ENCODE peak calls at places on chromosomes 16 and 17, in nine cellular contexts. M is transverse colon, S is thyroid gland, V is IMR-90, Z is gastrocnemius medialis, G is ovary, B is NB4, I is suprapubic skin, K is body of pancreas. P is an unnamed sample.

GRCh38 chr17:77045441-77046041 is 95.2 kb upstream of the SEC14L1 start:
- DNase-seq in M (no peak), S (no peak), V (peak), Z (no peak), G (no peak), B (no peak), I (no peak), K (no peak), P (no peak)

GRCh38 chr16:14303654-14304394 is 232.7 kb downstream of the MRTFB start:
- DNase-seq in M (peak), S (no peak), V (no peak), Z (peak), G (peak), B (no peak), I (no peak), K (peak), P (no peak)

GRCh38 chr17:50314456-50315011 is 31.4 kb upstream of the XYLT2 start:
- DNase-seq in M (no peak), S (no peak), V (no peak), Z (no peak), G (peak), B (no peak), I (no peak), K (no peak), P (no peak)

GRCh38 chr16:86239381-86239780 is 270.9 kb upstream of the FOXF1 start:
- DNase-seq in M (no peak), S (no peak), V (no peak), Z (no peak), G (no peak), B (no peak), I (no peak), K (no peak), P (no peak)

GRCh38 chr16:87404764-87405625 is 12.9 kb downstream of the MAP1LC3B start:
- DNase-seq in M (no peak), S (no peak), V (no peak), Z (no peak), G (peak), B (no peak), I (no peak), K (no peak), P (no peak)

GRCh38 chr17:47733414-47734288 is 615 bp downstream of the TBX21 start:
- DNase-seq in M (no peak), S (no peak), V (no peak), Z (no peak), G (no peak), B (peak), I (peak), K (no peak), P (peak)

GRCh38 chr17:31394544-31394943 is 3.1 kb downstream of the RAB11FIP4 start:
- DNase-seq in M (no peak), S (peak), V (peak), Z (no peak), G (peak), B (peak), I (no peak), K (peak), P (peak)

GRCh38 chr16:83701494-83701893 is 106.3 kb upstream of the HSBP1 start:
- DNase-seq in M (no peak), S (peak), V (peak), Z (no peak), G (no peak), B (peak), I (no peak), K (no peak), P (no peak)

GRCh38 chr17:27545562-27546229 is 85.3 kb upstream of the LGALS9 start:
- DNase-seq in M (no peak), S (no peak), V (peak), Z (no peak), G (no peak), B (no peak), I (no peak), K (peak), P (no peak)

GRCh38 chr17:80082403-80083135 is 18.8 kb upstream of the GAA start:
- DNase-seq in M (peak), S (peak), V (peak), Z (no peak), G (no peak), B (peak), I (no peak), K (peak), P (peak)

GRCh38 chr17:64200080-64201042 is 62.7 kb downstream of the TEX2 start:
- DNase-seq in M (no peak), S (no peak), V (peak), Z (no peak), G (no peak), B (no peak), I (no peak), K (no peak), P (no peak)

GRCh38 chr17:72185571-72185970 is 64.8 kb downstream of the SOX9 start:
- DNase-seq in M (no peak), S (no peak), V (no peak), Z (no peak), G (no peak), B (no peak), I (no peak), K (no peak), P (no peak)

GRCh38 chr17:39082482-39082881 is 69.0 kb downstream of the PLXDC1 start:
- DNase-seq in M (no peak), S (no peak), V (peak), Z (no peak), G (no peak), B (no peak), I (no peak), K (no peak), P (no peak)

GRCh38 chr17:13520899-13521572 is 80.7 kb downstream of the HS3ST3A1 start:
- DNase-seq in M (no peak), S (no peak), V (peak), Z (no peak), G (no peak), B (no peak), I (no peak), K (no peak), P (no peak)

GRCh38 chr16:57233944-57234706 is 10.9 kb upstream of the ARL2BP start:
- DNase-seq in M (no peak), S (no peak), V (no peak), Z (no peak), G (no peak), B (no peak), I (no peak), K (no peak), P (no peak)

GRCh38 chr17:50322271-50322670 is 23.7 kb upstream of the XYLT2 start:
- DNase-seq in M (no peak), S (no peak), V (peak), Z (no peak), G (no peak), B (no peak), I (no peak), K (no peak), P (no peak)

GRCh38 chr17:41500131-41500911 is 5.1 kb downstream of the KRT13 start:
- DNase-seq in M (no peak), S (no peak), V (peak), Z (no peak), G (no peak), B (peak), I (no peak), K (no peak), P (no peak)

GRCh38 chr16:85916141-85916890 is 17.4 kb downstream of the IRF8 start:
- DNase-seq in M (peak), S (peak), V (no peak), Z (no peak), G (no peak), B (no peak), I (no peak), K (peak), P (no peak)

GRCh38 chr17:77881545-77881944 is 77.0 kb upstream of the TNRC6C start:
- DNase-seq in M (peak), S (peak), V (peak), Z (peak), G (no peak), B (peak), I (peak), K (peak), P (peak)

GRCh38 chr17:44918006-44918405 is 2.7 kb upstream of the GFAP start:
- DNase-seq in M (no peak), S (no peak), V (no peak), Z (no peak), G (no peak), B (no peak), I (no peak), K (no peak), P (peak)

GRCh38 chr17:29342148-29342765 is 47.9 kb upstream of the TAOK1 start:
- DNase-seq in M (no peak), S (no peak), V (no peak), Z (no peak), G (no peak), B (peak), I (no peak), K (no peak), P (peak)

GRCh38 chr16:84214451-84215066 is 23.6 kb downstream of the ADAD2 start:
- DNase-seq in M (no peak), S (no peak), V (no peak), Z (peak), G (no peak), B (peak), I (no peak), K (no peak), P (no peak)

GRCh38 chr16:68389006-68389405 is 59.3 kb downstream of the SMPD3 start:
- DNase-seq in M (no peak), S (no peak), V (no peak), Z (no peak), G (no peak), B (no peak), I (no peak), K (no peak), P (no peak)

GRCh38 chr16:11296706-11297491 is 15.8 kb upstream of the PRM1 start:
- DNase-seq in M (no peak), S (no peak), V (no peak), Z (no peak), G (no peak), B (peak), I (no peak), K (peak), P (no peak)
- H3K4me3 ChIP-seq in M (peak), S (no peak), V (no peak), Z (no peak), G (peak), B (no peak), I (peak), K (no peak), P (no peak)

DNA sequence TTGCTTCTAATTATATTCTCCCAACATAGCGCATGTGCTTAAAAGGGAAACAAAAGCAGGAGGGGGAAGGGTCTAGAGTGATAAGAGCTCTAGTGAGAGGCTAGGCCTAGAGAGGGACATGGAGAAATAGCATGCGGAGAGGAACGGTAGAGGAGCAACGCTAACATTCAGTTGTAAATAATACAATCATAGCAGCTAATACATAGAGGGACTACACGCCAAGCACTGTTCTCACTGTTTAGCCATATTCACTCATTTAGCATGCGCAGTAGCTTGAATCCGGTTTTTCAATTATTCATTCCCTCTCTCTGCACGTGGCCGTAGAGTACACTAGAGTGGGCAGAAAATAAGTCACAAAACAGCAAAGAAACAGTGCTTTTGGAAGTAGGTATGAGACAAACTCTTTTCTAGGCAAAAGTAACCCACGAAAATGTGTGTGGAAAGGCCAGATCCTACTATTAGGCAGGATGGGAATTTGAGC is 1.7 kb upstream of the ALOX12 start:
- DNase-seq in M (no peak), S (no peak), V (no peak), Z (no peak), G (no peak), B (no peak), I (no peak), K (no peak), P (no peak)
- TF ChIP-seq POLR2A in M (no peak), S (no peak), V (no peak), Z (no peak), G (no peak), B (no peak), I (no peak), K (no peak), P (no peak)

GRCh38 chr17:75365009-75365930 is 40.2 kb downstream of the GRB2 start:
- DNase-seq in M (no peak), S (no peak), V (no peak), Z (no peak), G (no peak), B (no peak), I (no peak), K (no peak), P (no peak)

GRCh38 chr17:75367312-75367711 is 38.2 kb downstream of the GRB2 start:
- DNase-seq in M (no peak), S (no peak), V (peak), Z (no peak), G (no peak), B (peak), I (no peak), K (no peak), P (no peak)

GRCh38 chr17:75366432-75366831 is 39.0 kb downstream of the GRB2 start:
- DNase-seq in M (no peak), S (peak), V (no peak), Z (no peak), G (no peak), B (no peak), I (no peak), K (peak), P (no peak)

GRCh38 chr17:75364078-75364477 is 41.4 kb downstream of the GRB2 start:
- DNase-seq in M (no peak), S (no peak), V (peak), Z (no peak), G (no peak), B (no peak), I (no peak), K (no peak), P (no peak)

DNA sequence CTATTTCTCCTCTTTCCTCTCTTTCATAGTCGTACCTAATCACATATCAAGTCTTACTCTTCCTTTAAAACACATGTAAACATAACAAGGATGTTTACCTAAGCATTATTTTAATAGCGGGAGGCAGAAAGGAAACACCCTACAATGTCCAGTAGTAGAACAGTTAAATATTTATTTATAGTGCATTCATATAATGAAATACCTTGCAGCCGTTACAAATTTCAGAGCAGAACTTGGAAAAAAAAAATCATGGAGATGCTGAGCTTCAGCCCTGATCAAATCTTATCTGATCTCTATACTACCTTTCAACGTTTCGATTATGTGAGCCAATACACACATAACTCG is 39.6 kb downstream of the GRB2 start:
- DNase-seq in M (no peak), S (no peak), V (no peak), Z (no peak), G (no peak), B (no peak), I (no peak), K (no peak), P (no peak)
- H3K4me3 ChIP-seq in M (no peak), S (no peak), V (no peak), Z (no peak), G (no peak), B (no peak), I (no peak), K (no peak), P (no peak)

GRCh38 chr16:30983898-30984610 is 953 bp upstream of the HSD3B7 start:
- DNase-seq in M (no peak), S (no peak), V (no peak), Z (no peak), G (no peak), B (no peak), I (peak), K (no peak), P (no peak)
- TF ChIP-seq POLR2A in M (no peak), S (no peak), V (no peak), Z (no peak), G (no peak), B (no peak), I (no peak), K (no peak), P (no peak)

GRCh38 chr17:43369986-43370385 is 28.8 kb upstream of the ARL4D start:
- DNase-seq in M (no peak), S (no peak), V (no peak), Z (no peak), G (no peak), B (no peak), I (no peak), K (no peak), P (no peak)
- H3K4me3 ChIP-seq in M (peak), S (no peak), V (no peak), Z (peak), G (no peak), B (peak), I (peak), K (no peak), P (no peak)

DNA sequence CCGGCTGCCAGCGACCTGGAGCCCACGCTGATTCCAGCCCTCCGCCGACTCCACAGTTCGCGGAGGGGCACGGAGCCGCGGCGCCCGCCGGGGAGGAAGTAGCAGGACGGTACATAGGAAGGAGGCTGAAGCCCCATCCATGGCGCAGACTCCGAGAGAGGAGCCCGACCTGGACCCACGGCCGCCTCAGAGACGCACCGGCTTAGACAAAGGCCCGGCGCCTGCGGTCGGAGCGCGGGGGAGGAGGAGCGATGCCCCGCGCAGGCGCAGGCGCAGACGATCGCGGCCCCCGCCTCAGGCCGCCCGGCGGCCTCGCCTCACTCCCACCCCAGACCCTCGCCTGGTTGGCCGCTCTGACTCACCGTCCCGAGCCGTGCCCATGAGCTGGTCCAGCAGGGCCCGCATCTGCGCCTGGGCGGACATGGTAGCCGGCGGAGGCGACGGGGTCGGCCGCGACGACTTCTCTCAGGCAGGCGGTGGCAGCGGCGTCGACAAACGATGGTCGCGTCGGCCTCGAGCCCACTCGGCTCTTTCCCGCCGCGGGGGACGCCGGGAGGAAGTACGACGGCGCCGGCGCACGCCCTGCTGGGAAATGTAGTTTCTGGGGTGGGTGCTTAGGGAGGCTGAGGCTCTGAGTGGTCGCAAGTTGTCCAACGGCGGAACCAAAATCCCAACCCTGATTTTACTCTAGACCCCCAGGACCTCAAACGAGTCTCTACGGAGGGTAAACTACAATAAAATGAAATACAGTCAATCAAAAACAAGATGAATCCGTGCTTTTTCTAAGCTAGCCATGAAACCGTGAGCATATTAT is at the start of gene LUC7L:
- DNase-seq in M (peak), S (peak), V (peak), Z (peak), G (peak), B (peak), I (peak), K (peak), P (peak)
- TF ChIP-seq POLR2A in M (peak), S (peak), V (peak), Z (peak), G (peak), B (peak), I (peak), K (peak), P (peak)

GRCh38 chr16:46830417-46830901 is 521 bp downstream of the C16orf87 start:
- DNase-seq in M (peak), S (peak), V (no peak), Z (peak), G (no peak), B (peak), I (peak), K (peak), P (no peak)

GRCh38 chr16:46828943-46829342 is 2.0 kb downstream of the C16orf87 start:
- DNase-seq in M (no peak), S (no peak), V (no peak), Z (no peak), G (no peak), B (no peak), I (no peak), K (no peak), P (no peak)

GRCh38 chr16:46826618-46827017 is 4.4 kb downstream of the C16orf87 start:
- DNase-seq in M (no peak), S (no peak), V (peak), Z (no peak), G (no peak), B (no peak), I (no peak), K (no peak), P (no peak)

GRCh38 chr16:46830902-46831647 is at the start of gene C16orf87:
- DNase-seq in M (peak), S (peak), V (peak), Z (peak), G (peak), B (peak), I (peak), K (peak), P (peak)

DNA sequence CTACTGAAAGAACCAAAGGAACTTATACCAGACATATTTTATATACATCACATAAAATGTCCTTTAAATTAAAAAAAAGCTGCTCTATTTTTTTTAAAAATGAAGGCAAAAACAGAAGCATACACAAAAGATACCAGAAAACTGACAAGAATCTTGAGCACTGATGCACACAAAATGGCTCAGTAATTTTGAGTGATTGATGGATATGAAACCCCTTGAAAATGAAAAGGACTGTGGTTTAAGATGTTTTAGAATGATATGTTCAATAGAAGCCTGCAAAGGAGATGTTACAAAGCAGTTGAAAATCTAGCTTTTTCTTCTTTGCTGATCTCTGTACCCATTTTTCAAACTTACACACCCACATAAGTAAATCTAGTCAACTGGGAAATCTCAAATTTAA is 2.7 kb downstream of the C16orf87 start:
- DNase-seq in M (no peak), S (no peak), V (no peak), Z (no peak), G (no peak), B (no peak), I (no peak), K (no peak), P (no peak)
- H3K4me3 ChIP-seq in M (no peak), S (no peak), V (no peak), Z (no peak), G (no peak), B (peak), I (no peak), K (no peak), P (no peak)

DNA sequence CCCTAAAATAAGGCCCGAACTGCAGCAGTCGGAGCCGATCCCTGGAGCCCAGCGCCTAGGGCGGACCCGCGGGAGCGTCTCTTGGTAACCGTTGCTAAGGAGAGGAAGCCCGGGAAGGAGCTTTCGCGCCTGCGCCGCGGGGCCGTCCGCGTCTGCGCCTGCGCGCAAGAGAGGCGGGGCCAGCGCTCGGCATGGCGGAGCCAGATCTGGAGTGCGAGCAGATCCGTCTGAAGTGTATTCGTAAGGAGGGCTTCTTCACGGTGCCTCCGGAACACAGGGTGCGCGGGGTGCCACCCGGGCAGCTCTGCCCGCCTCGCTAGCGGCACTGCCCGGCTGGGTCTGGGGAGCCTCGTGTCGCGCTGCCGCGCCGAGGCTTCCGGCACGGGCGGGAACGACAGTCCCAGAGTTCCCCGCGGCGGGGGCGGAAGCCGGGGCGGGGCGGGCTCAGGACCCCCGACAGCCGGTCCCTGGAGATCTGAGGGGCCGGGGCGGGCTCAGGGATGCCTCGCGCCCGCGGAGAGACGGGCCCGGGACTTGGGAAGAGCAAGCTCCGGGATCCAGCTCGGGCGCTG is at the start of gene CDK10:
- DNase-seq in M (peak), S (peak), V (peak), Z (peak), G (peak), B (peak), I (peak), K (peak), P (peak)
- TF ChIP-seq POLR2A in M (peak), S (peak), V (peak), Z (peak), G (peak), B (peak), I (peak), K (peak), P (no peak)